ENCODE peak calls at places on chromosomes 4 and X, in ten cellular contexts. N, I, X, D, A, P, M, W, H and R are unnamed samples.

GRCh38 chr4:68021185-68021584 is 57.9 kb upstream of the TMPRSS11A start:
- DNase-seq in N (no peak), A (no peak), X (peak), I (no peak), H (no peak), W (no peak), M (peak), D (no peak), P (no peak), R (peak)

GRCh38 chr4:104896623-104897296 is 249.9 kb upstream of the TET2 start:
- DNase-seq in W (no peak), X (no peak), A (no peak), M (no peak), D (no peak), N (no peak), I (no peak), H (no peak), P (no peak), R (no peak)

GRCh38 chr4:152970102-152970820 is 34.1 kb downstream of the FHDC1 start:
- DNase-seq in W (no peak), H (no peak), M (peak), D (no peak), I (no peak), P (no peak), X (peak), A (no peak), N (peak), R (no peak)

GRCh38 chr4:108560624-108561023 is 59.8 kb upstream of the RPL34 start:
- DNase-seq in H (no peak), D (no peak), A (no peak), W (no peak), M (no peak), P (no peak), N (no peak), I (no peak), X (no peak), R (no peak)

GRCh38 chrX:15206306-15206705 is 63.6 kb downstream of the ASB9 start:
- DNase-seq in I (no peak), A (no peak), D (no peak), H (no peak), M (no peak), P (no peak), W (no peak), N (no peak), X (no peak), R (peak)

GRCh38 chrX:40098264-40099045 is 697 bp upstream of the BCOR start:
- DNase-seq in P (peak), A (no peak), M (no peak), I (peak), W (no peak), X (peak), D (peak), N (no peak), H (peak), R (peak)

GRCh38 chr4:140691369-140691768 is 64.8 kb downstream of the TBC1D9 start:
- DNase-seq in N (peak), I (no peak), D (no peak), X (no peak), M (peak), P (no peak), W (no peak), A (no peak), H (no peak), R (no peak)

GRCh38 chrX:130024127-130024526 is 41.7 kb downstream of the BCORL1 start:
- DNase-seq in N (peak), H (peak), I (peak), A (peak), X (peak), D (no peak), M (peak), P (peak), W (peak), R (peak)

GRCh38 chrX:46251755-46252154 is 293.5 kb downstream of the ZNF674 start:
- DNase-seq in W (no peak), P (no peak), I (no peak), A (no peak), N (peak), M (peak), X (no peak), D (no peak), H (no peak), R (no peak)

GRCh38 chr4:126958482-126958881 is 674.3 kb upstream of the INTU start:
- DNase-seq in I (no peak), N (no peak), H (no peak), A (no peak), M (peak), W (no peak), P (no peak), D (no peak), X (no peak), R (no peak)

GRCh38 chr4:472881-473574 is 25.9 kb downstream of the ZNF721 start:
- DNase-seq in H (no peak), P (no peak), X (no peak), D (no peak), M (peak), A (no peak), I (no peak), W (no peak), N (peak), R (no peak)

GRCh38 chr4:39576268-39576667 is 49.0 kb upstream of the UGDH start:
- DNase-seq in N (peak), D (no peak), X (no peak), W (no peak), A (no peak), H (peak), M (peak), I (no peak), P (peak), R (no peak)

GRCh38 chr4:159071178-159071968 is 31.5 kb upstream of the RAPGEF2 start:
- DNase-seq in H (no peak), D (no peak), I (no peak), W (no peak), N (peak), P (peak), X (peak), A (no peak), M (peak), R (peak)

GRCh38 chr4:45471335-45471734 is 652.5 kb downstream of the GABRG1 start:
- DNase-seq in H (no peak), I (no peak), M (no peak), N (no peak), D (no peak), A (no peak), P (no peak), X (no peak), W (no peak), R (no peak)

GRCh38 chrX:22063284-22063683 is 31.2 kb downstream of the PHEX start:
- DNase-seq in A (no peak), W (no peak), N (no peak), H (peak), X (no peak), P (no peak), I (no peak), M (no peak), D (no peak), R (peak)

GRCh38 chr4:163330828-163331628 is 1.4 kb downstream of the NPY1R start:
- DNase-seq in W (no peak), I (no peak), N (no peak), X (no peak), H (no peak), P (no peak), A (no peak), M (no peak), D (peak), R (no peak)

GRCh38 chrX:108610141-108610540 is 126.2 kb downstream of the IRS4 start:
- DNase-seq in I (no peak), N (no peak), X (no peak), H (no peak), W (no peak), M (no peak), A (no peak), P (no peak), D (no peak), R (no peak)

GRCh38 chr4:20847124-20847747 is 147.0 kb downstream of the PACRGL start:
- DNase-seq in X (no peak), W (no peak), A (no peak), N (no peak), H (no peak), M (no peak), I (no peak), D (no peak), P (no peak), R (no peak)

GRCh38 chr4:101762544-101762943 is 28.0 kb upstream of the BANK1 start:
- DNase-seq in I (no peak), M (no peak), A (no peak), P (no peak), X (no peak), D (no peak), H (no peak), N (no peak), W (no peak), R (no peak)

GRCh38 chr4:105569014-105569850 is 16.8 kb downstream of the ARHGEF38 start:
- DNase-seq in A (no peak), M (no peak), D (no peak), N (no peak), I (no peak), W (no peak), P (no peak), X (no peak), H (no peak), R (no peak)

GRCh38 chrX:136953867-136954787 is 73.6 kb upstream of the RBMX start:
- DNase-seq in D (peak), I (peak), X (peak), P (peak), A (no peak), M (peak), N (peak), H (peak), W (no peak), R (peak)

GRCh38 chr4:174578366-174578765 is 56.1 kb upstream of the HPGD start:
- DNase-seq in P (no peak), H (no peak), D (no peak), X (no peak), N (no peak), A (no peak), I (no peak), W (no peak), M (peak), R (no peak)

GRCh38 chr4:111650553-111651183 is 494.6 kb upstream of the FAM241A start:
- DNase-seq in P (no peak), H (no peak), D (no peak), A (no peak), N (no peak), X (no peak), M (no peak), W (no peak), I (no peak), R (no peak)

GRCh38 chrX:134374294-134374693 is 85.7 kb upstream of the HPRT1 start:
- DNase-seq in M (no peak), D (no peak), A (no peak), N (no peak), P (no peak), I (no peak), W (no peak), H (no peak), X (no peak), R (no peak)

GRCh38 chr4:25002679-25003078 is 28.1 kb downstream of the LGI2 start:
- DNase-seq in P (no peak), M (no peak), X (no peak), H (no peak), D (no peak), N (no peak), W (no peak), I (no peak), A (no peak), R (no peak)

GRCh38 chrX:87392369-87392768 is 125.2 kb upstream of the KLHL4 start:
- DNase-seq in P (no peak), A (no peak), D (no peak), W (no peak), N (no peak), H (no peak), I (no peak), X (no peak), M (no peak), R (no peak)

GRCh38 chr4:94819371-94819770 is 61.6 kb downstream of the BMPR1B start:
- DNase-seq in M (no peak), H (no peak), A (no peak), N (no peak), W (no peak), X (no peak), P (no peak), I (no peak), D (no peak), R (no peak)

GRCh38 chrX:147958316-147958715 is 22.8 kb upstream of the FMR1NB start:
- DNase-seq in N (peak), A (no peak), X (peak), H (no peak), W (no peak), D (no peak), I (no peak), P (no peak), M (peak), R (peak)

GRCh38 chrX:57367649-57368048 is 81.1 kb downstream of the FAAH2 start:
- DNase-seq in P (no peak), A (no peak), X (no peak), D (no peak), W (no peak), I (no peak), M (no peak), H (no peak), N (no peak), R (no peak)

GRCh38 chr4:129335263-129335662 is 239.3 kb downstream of the C4orf33 start:
- DNase-seq in A (no peak), W (no peak), N (no peak), H (no peak), X (no peak), D (no peak), I (no peak), P (no peak), M (no peak), R (no peak)

GRCh38 chr4:32462944-32463343 is 1742.8 kb downstream of the PCDH7 start:
- DNase-seq in I (no peak), A (no peak), N (peak), P (peak), X (no peak), D (no peak), H (no peak), M (peak), W (no peak), R (no peak)

GRCh38 chrX:10121787-10122186 is 35.0 kb upstream of the CLCN4 start:
- DNase-seq in W (no peak), D (no peak), I (no peak), H (peak), A (no peak), N (no peak), X (no peak), M (no peak), P (no peak), R (no peak)

GRCh38 chr4:9867746-9868425 is 86.5 kb downstream of the DRD5 start:
- DNase-seq in P (no peak), A (no peak), N (no peak), M (no peak), X (no peak), W (no peak), D (no peak), H (no peak), I (no peak), R (no peak)

GRCh38 chr4:56728512-56728911 is 47.4 kb upstream of the HOPX start:
- DNase-seq in M (peak), D (no peak), W (no peak), N (peak), X (no peak), I (no peak), H (no peak), A (no peak), P (no peak), R (no peak)

GRCh38 chr4:6855692-6856297 is 53.8 kb upstream of the TBC1D14 start:
- DNase-seq in A (no peak), M (peak), H (peak), P (no peak), W (no peak), X (peak), N (peak), I (no peak), D (no peak), R (no peak)

GRCh38 chrX:110212299-110212698 is 105.6 kb downstream of the AMMECR1 start:
- DNase-seq in I (no peak), D (no peak), X (no peak), H (no peak), A (no peak), M (no peak), W (no peak), N (peak), P (no peak), R (no peak)
- TF ChIP-seq CTCF in I (no peak), D (no peak), X (peak), H (no peak), A (no peak), M (no peak), W (no peak), N (no peak), P (peak), R (no peak)

GRCh38 chr4:145888393-145888792 is 50.2 kb downstream of the ZNF827 start:
- DNase-seq in A (no peak), X (no peak), I (no peak), P (no peak), D (no peak), M (no peak), N (no peak), H (no peak), W (no peak), R (no peak)

GRCh38 chr4:145886871-145887240 is 51.8 kb downstream of the ZNF827 start:
- DNase-seq in W (no peak), H (no peak), I (no peak), N (no peak), A (no peak), M (no peak), D (no peak), P (no peak), X (no peak), R (no peak)

GRCh38 chr4:145884775-145885174 is 53.8 kb downstream of the ZNF827 start:
- DNase-seq in M (no peak), N (no peak), W (no peak), H (no peak), X (no peak), D (no peak), P (no peak), I (no peak), A (no peak), R (no peak)

GRCh38 chr4:145885666-145886065 is 53.0 kb downstream of the ZNF827 start:
- DNase-seq in N (no peak), P (no peak), X (no peak), M (no peak), D (no peak), I (no peak), A (no peak), H (no peak), W (no peak), R (no peak)

GRCh38 chr4:145887241-145887964 is 51.2 kb downstream of the ZNF827 start:
- DNase-seq in W (no peak), X (no peak), I (peak), A (no peak), H (no peak), N (peak), P (no peak), M (peak), D (no peak), R (no peak)
- TF ChIP-seq CTCF in W (no peak), X (no peak), I (no peak), A (peak), H (no peak), N (peak), P (no peak), M (peak), D (no peak), R (no peak)

DNA sequence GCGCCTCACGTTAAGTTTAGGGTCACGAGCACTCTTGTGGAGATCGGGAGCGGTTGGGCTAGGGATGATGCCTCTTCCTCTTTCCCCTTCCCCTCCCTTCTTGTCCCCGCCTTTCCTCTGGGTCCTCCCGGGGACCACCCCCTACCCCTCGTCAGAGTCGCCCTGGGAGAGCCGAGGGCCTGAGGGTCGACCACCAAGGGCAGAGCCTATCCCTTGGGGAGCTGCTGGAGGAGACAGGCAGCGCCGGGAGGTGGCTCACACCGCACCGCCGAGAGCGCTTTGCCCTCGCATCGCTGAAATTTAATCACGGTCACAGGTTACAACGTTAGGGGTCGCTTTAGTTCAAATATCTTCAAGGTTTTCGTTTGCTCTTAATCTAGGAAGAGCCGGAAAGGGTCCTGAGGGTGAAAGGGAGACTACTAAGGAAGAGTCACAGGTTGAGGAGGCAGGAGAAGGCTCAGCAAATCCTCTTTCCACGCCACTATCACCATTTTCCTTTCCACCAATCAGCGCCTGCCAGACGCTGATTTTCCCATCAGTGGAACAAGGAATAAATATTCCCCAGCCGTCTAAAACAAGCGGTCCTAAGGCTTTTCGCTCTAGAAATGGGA is 529 bp upstream of the SNCA start:
- DNase-seq in N (peak), W (no peak), H (peak), A (no peak), M (no peak), D (peak), I (peak), P (peak), X (no peak), R (peak)
- TF ChIP-seq CTCF in N (no peak), W (no peak), H (no peak), A (no peak), M (no peak), D (no peak), I (no peak), P (peak), X (no peak), R (no peak)

GRCh38 chr4:8273450-8273849 is 3.9 kb downstream of the HTRA3 start:
- DNase-seq in D (peak), A (no peak), X (no peak), H (no peak), W (no peak), M (no peak), N (no peak), I (no peak), P (no peak), R (no peak)

GRCh38 chr4:8275511-8275910 is 6.0 kb downstream of the HTRA3 start:
- DNase-seq in H (no peak), X (no peak), I (no peak), P (no peak), N (no peak), A (no peak), M (no peak), D (peak), W (no peak), R (no peak)

GRCh38 chr4:8276358-8277240 is 7.0 kb downstream of the HTRA3 start:
- DNase-seq in X (peak), M (peak), N (peak), H (no peak), D (peak), W (no peak), P (no peak), I (peak), A (no peak), R (no peak)

GRCh38 chr4:8274066-8274652 is 4.6 kb downstream of the HTRA3 start:
- DNase-seq in N (no peak), A (no peak), H (no peak), M (no peak), W (no peak), P (no peak), I (peak), D (peak), X (no peak), R (no peak)

GRCh38 chr4:8274772-8275241 is 5.3 kb downstream of the HTRA3 start:
- DNase-seq in D (peak), W (no peak), N (peak), M (peak), X (no peak), H (no peak), I (peak), A (peak), P (no peak), R (no peak)
- TF ChIP-seq CTCF in D (no peak), W (no peak), N (peak), M (peak), X (no peak), H (no peak), I (peak), A (peak), P (no peak), R (no peak)

DNA sequence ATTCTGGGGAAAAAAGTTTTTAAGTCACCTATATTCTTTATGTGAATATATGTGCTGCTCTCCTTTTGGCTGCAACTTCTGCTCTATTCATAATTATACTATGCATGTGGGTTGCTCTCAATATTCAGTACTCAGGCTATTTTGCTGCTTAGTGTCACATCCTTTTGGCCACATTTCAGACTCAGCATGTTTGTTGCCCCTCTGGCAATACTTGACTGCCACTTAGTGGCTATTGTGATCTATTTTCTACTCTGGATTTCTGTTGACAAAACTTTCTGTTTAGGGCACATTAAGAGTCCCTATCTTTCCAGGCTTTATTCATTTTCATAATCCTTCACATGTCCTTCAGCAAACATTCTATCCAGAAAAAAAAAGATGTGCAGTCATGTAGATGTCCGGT is 15.8 kb upstream of the CT45A1 start:
- DNase-seq in H (no peak), A (no peak), M (no peak), D (no peak), P (no peak), I (no peak), W (no peak), X (no peak), N (no peak), R (no peak)
- TF ChIP-seq CTCF in H (no peak), A (no peak), M (no peak), D (no peak), P (no peak), I (no peak), W (no peak), X (no peak), N (peak), R (no peak)